ENCODE peak calls at places on chromosomes 4 and X, in seven cellular contexts. One of them, this sample, is unnamed.

GRCh38 chr4:122672091-122672490 is 51.2 kb upstream of the IL21 start:
- DNase-seq in left cardiac atrium: no peak
- DNase-seq in stimulated activated CD8-positive, alpha-beta memory T cell treated with anti-CD3 and anti-CD28 coated beads, Interleukin-2, amount 100 ng/mL, for 48 hours: no peak
- DNase-seq in GM23248: no peak
- DNase-seq in ACHN: no peak
- DNase-seq in left ventricle myocardium inferior: no peak
- DNase-seq in Calu3: no peak
- DNase-seq in this sample: no peak

GRCh38 chr4:147328756-147329446 is 152.0 kb upstream of the EDNRA start:
- DNase-seq in stimulated activated CD8-positive, alpha-beta memory T cell treated with anti-CD3 and anti-CD28 coated beads, Interleukin-2, amount 100 ng/mL, for 48 hours: no peak
- DNase-seq in ACHN: no peak
- DNase-seq in left cardiac atrium: no peak
- DNase-seq in GM23248: no peak
- DNase-seq in left ventricle myocardium inferior: no peak
- DNase-seq in Calu3: no peak
- DNase-seq in this sample: no peak

GRCh38 chr4:94256833-94257232 is 49.2 kb downstream of the SMARCAD1 start:
- DNase-seq in left ventricle myocardium inferior: no peak
- DNase-seq in GM23248: peak
- DNase-seq in Calu3: no peak
- DNase-seq in left cardiac atrium: no peak
- DNase-seq in ACHN: peak
- DNase-seq in stimulated activated CD8-positive, alpha-beta memory T cell treated with anti-CD3 and anti-CD28 coated beads, Interleukin-2, amount 100 ng/mL, for 48 hours: no peak
- DNase-seq in this sample: peak

GRCh38 chr4:108172231-108172779 is 3.6 kb upstream of the LEF1 start:
- DNase-seq in ACHN: peak
- DNase-seq in stimulated activated CD8-positive, alpha-beta memory T cell treated with anti-CD3 and anti-CD28 coated beads, Interleukin-2, amount 100 ng/mL, for 48 hours: peak
- DNase-seq in GM23248: peak
- DNase-seq in Calu3: no peak
- DNase-seq in left cardiac atrium: peak
- DNase-seq in left ventricle myocardium inferior: no peak
- DNase-seq in this sample: no peak

GRCh38 chr4:73908965-73909364 is 39.8 kb downstream of the CXCL1 start:
- DNase-seq in Calu3: no peak
- DNase-seq in left cardiac atrium: no peak
- DNase-seq in stimulated activated CD8-positive, alpha-beta memory T cell treated with anti-CD3 and anti-CD28 coated beads, Interleukin-2, amount 100 ng/mL, for 48 hours: no peak
- DNase-seq in ACHN: no peak
- DNase-seq in left ventricle myocardium inferior: no peak
- DNase-seq in GM23248: no peak
- DNase-seq in this sample: no peak

GRCh38 chr4:89266128-89266527 is 41.5 kb downstream of the GPRIN3 start:
- DNase-seq in GM23248: no peak
- DNase-seq in left cardiac atrium: no peak
- DNase-seq in stimulated activated CD8-positive, alpha-beta memory T cell treated with anti-CD3 and anti-CD28 coated beads, Interleukin-2, amount 100 ng/mL, for 48 hours: no peak
- DNase-seq in left ventricle myocardium inferior: peak
- DNase-seq in ACHN: no peak
- DNase-seq in Calu3: no peak
- DNase-seq in this sample: no peak

GRCh38 chrX:74251006-74251930 is 52.7 kb upstream of the ZCCHC13 start:
- DNase-seq in left cardiac atrium: no peak
- DNase-seq in Calu3: peak
- DNase-seq in left ventricle myocardium inferior: no peak
- DNase-seq in stimulated activated CD8-positive, alpha-beta memory T cell treated with anti-CD3 and anti-CD28 coated beads, Interleukin-2, amount 100 ng/mL, for 48 hours: no peak
- DNase-seq in ACHN: no peak
- DNase-seq in GM23248: peak
- DNase-seq in this sample: no peak

GRCh38 chrX:129813662-129814061 is 30.0 kb downstream of the ZDHHC9 start:
- DNase-seq in stimulated activated CD8-positive, alpha-beta memory T cell treated with anti-CD3 and anti-CD28 coated beads, Interleukin-2, amount 100 ng/mL, for 48 hours: no peak
- DNase-seq in left ventricle myocardium inferior: no peak
- DNase-seq in Calu3: no peak
- DNase-seq in ACHN: no peak
- DNase-seq in GM23248: no peak
- DNase-seq in left cardiac atrium: no peak
- DNase-seq in this sample: no peak

GRCh38 chrX:119685225-119686066 is 7.5 kb downstream of the SEPTIN6 start:
- DNase-seq in ACHN: no peak
- DNase-seq in stimulated activated CD8-positive, alpha-beta memory T cell treated with anti-CD3 and anti-CD28 coated beads, Interleukin-2, amount 100 ng/mL, for 48 hours: no peak
- DNase-seq in GM23248: peak
- DNase-seq in left ventricle myocardium inferior: no peak
- DNase-seq in Calu3: no peak
- DNase-seq in left cardiac atrium: peak
- DNase-seq in this sample: no peak

GRCh38 chr4:2083116-2083825 is 24.1 kb downstream of the NAT8L start:
- DNase-seq in GM23248: no peak
- DNase-seq in Calu3: no peak
- DNase-seq in left ventricle myocardium inferior: no peak
- DNase-seq in stimulated activated CD8-positive, alpha-beta memory T cell treated with anti-CD3 and anti-CD28 coated beads, Interleukin-2, amount 100 ng/mL, for 48 hours: no peak
- DNase-seq in ACHN: no peak
- DNase-seq in left cardiac atrium: no peak
- DNase-seq in this sample: no peak

GRCh38 chr4:156799121-156799589 is 172.4 kb downstream of the PDGFC start:
- DNase-seq in ACHN: no peak
- DNase-seq in GM23248: peak
- DNase-seq in Calu3: no peak
- DNase-seq in left ventricle myocardium inferior: no peak
- DNase-seq in stimulated activated CD8-positive, alpha-beta memory T cell treated with anti-CD3 and anti-CD28 coated beads, Interleukin-2, amount 100 ng/mL, for 48 hours: no peak
- DNase-seq in left cardiac atrium: no peak
- DNase-seq in this sample: no peak

GRCh38 chr4:112516401-112517066 is 554 bp upstream of the NEUROG2 start:
- DNase-seq in Calu3: no peak
- DNase-seq in GM23248: no peak
- DNase-seq in stimulated activated CD8-positive, alpha-beta memory T cell treated with anti-CD3 and anti-CD28 coated beads, Interleukin-2, amount 100 ng/mL, for 48 hours: no peak
- DNase-seq in ACHN: no peak
- DNase-seq in left cardiac atrium: no peak
- DNase-seq in left ventricle myocardium inferior: no peak
- DNase-seq in this sample: no peak

GRCh38 chr4:48114396-48114795 is 19.7 kb downstream of the TXK start:
- DNase-seq in left cardiac atrium: no peak
- DNase-seq in Calu3: no peak
- DNase-seq in ACHN: no peak
- DNase-seq in GM23248: no peak
- DNase-seq in left ventricle myocardium inferior: no peak
- DNase-seq in stimulated activated CD8-positive, alpha-beta memory T cell treated with anti-CD3 and anti-CD28 coated beads, Interleukin-2, amount 100 ng/mL, for 48 hours: no peak
- DNase-seq in this sample: no peak

GRCh38 chrX:100829730-100830129 is 9.5 kb downstream of the CSTF2 start:
- DNase-seq in ACHN: peak
- DNase-seq in left ventricle myocardium inferior: no peak
- DNase-seq in left cardiac atrium: no peak
- DNase-seq in stimulated activated CD8-positive, alpha-beta memory T cell treated with anti-CD3 and anti-CD28 coated beads, Interleukin-2, amount 100 ng/mL, for 48 hours: no peak
- DNase-seq in GM23248: peak
- DNase-seq in Calu3: no peak
- DNase-seq in this sample: no peak

GRCh38 chrX:150366951-150367545 is 3.9 kb downstream of the MAMLD1 start:
- DNase-seq in GM23248: peak
- DNase-seq in Calu3: no peak
- DNase-seq in left cardiac atrium: no peak
- DNase-seq in stimulated activated CD8-positive, alpha-beta memory T cell treated with anti-CD3 and anti-CD28 coated beads, Interleukin-2, amount 100 ng/mL, for 48 hours: no peak
- DNase-seq in ACHN: peak
- DNase-seq in left ventricle myocardium inferior: no peak
- DNase-seq in this sample: peak

GRCh38 chr4:22593933-22594332 is 78.1 kb upstream of the ADGRA3 start:
- DNase-seq in left cardiac atrium: peak
- DNase-seq in left ventricle myocardium inferior: no peak
- DNase-seq in stimulated activated CD8-positive, alpha-beta memory T cell treated with anti-CD3 and anti-CD28 coated beads, Interleukin-2, amount 100 ng/mL, for 48 hours: no peak
- DNase-seq in Calu3: no peak
- DNase-seq in GM23248: no peak
- DNase-seq in ACHN: no peak
- DNase-seq in this sample: no peak

GRCh38 chr4:143417679-143418403 is 81.2 kb downstream of the GAB1 start:
- DNase-seq in stimulated activated CD8-positive, alpha-beta memory T cell treated with anti-CD3 and anti-CD28 coated beads, Interleukin-2, amount 100 ng/mL, for 48 hours: no peak
- DNase-seq in left ventricle myocardium inferior: no peak
- DNase-seq in ACHN: no peak
- DNase-seq in GM23248: no peak
- DNase-seq in Calu3: no peak
- DNase-seq in left cardiac atrium: no peak
- DNase-seq in this sample: no peak

GRCh38 chr4:183175631-183176232 is 76.7 kb downstream of the WWC2 start:
- DNase-seq in left cardiac atrium: no peak
- DNase-seq in left ventricle myocardium inferior: no peak
- DNase-seq in ACHN: peak
- DNase-seq in Calu3: no peak
- DNase-seq in GM23248: peak
- DNase-seq in stimulated activated CD8-positive, alpha-beta memory T cell treated with anti-CD3 and anti-CD28 coated beads, Interleukin-2, amount 100 ng/mL, for 48 hours: no peak
- DNase-seq in this sample: peak

GRCh38 chrX:48474127-48474526 is 1.9 kb upstream of the FTSJ1 start:
- DNase-seq in left cardiac atrium: no peak
- DNase-seq in ACHN: peak
- DNase-seq in Calu3: peak
- DNase-seq in left ventricle myocardium inferior: no peak
- DNase-seq in stimulated activated CD8-positive, alpha-beta memory T cell treated with anti-CD3 and anti-CD28 coated beads, Interleukin-2, amount 100 ng/mL, for 48 hours: no peak
- DNase-seq in GM23248: peak
- DNase-seq in this sample: no peak

GRCh38 chr4:88457307-88458090 is 580 bp downstream of the HERC5 start:
- DNase-seq in GM23248: peak
- DNase-seq in left cardiac atrium: peak
- DNase-seq in left ventricle myocardium inferior: peak
- DNase-seq in Calu3: peak
- DNase-seq in ACHN: peak
- DNase-seq in stimulated activated CD8-positive, alpha-beta memory T cell treated with anti-CD3 and anti-CD28 coated beads, Interleukin-2, amount 100 ng/mL, for 48 hours: peak
- DNase-seq in this sample: no peak

GRCh38 chrX:19793471-19793870 is 93.9 kb downstream of the SH3KBP1 start:
- DNase-seq in left ventricle myocardium inferior: no peak
- DNase-seq in stimulated activated CD8-positive, alpha-beta memory T cell treated with anti-CD3 and anti-CD28 coated beads, Interleukin-2, amount 100 ng/mL, for 48 hours: no peak
- DNase-seq in ACHN: no peak
- DNase-seq in GM23248: peak
- DNase-seq in Calu3: no peak
- DNase-seq in left cardiac atrium: no peak
- DNase-seq in this sample: no peak

GRCh38 chr4:4182835-4183568 is 43.7 kb downstream of the OTOP1 start:
- DNase-seq in stimulated activated CD8-positive, alpha-beta memory T cell treated with anti-CD3 and anti-CD28 coated beads, Interleukin-2, amount 100 ng/mL, for 48 hours: peak
- DNase-seq in left ventricle myocardium inferior: no peak
- DNase-seq in ACHN: peak
- DNase-seq in Calu3: peak
- DNase-seq in left cardiac atrium: no peak
- DNase-seq in GM23248: peak
- DNase-seq in this sample: peak

GRCh38 chr4:73922766-73923630 is 53.8 kb downstream of the CXCL1 start:
- DNase-seq in ACHN: peak
- DNase-seq in GM23248: peak
- DNase-seq in Calu3: peak
- DNase-seq in left cardiac atrium: no peak
- DNase-seq in left ventricle myocardium inferior: no peak
- DNase-seq in stimulated activated CD8-positive, alpha-beta memory T cell treated with anti-CD3 and anti-CD28 coated beads, Interleukin-2, amount 100 ng/mL, for 48 hours: no peak
- DNase-seq in this sample: no peak

GRCh38 chr4:2263701-2264321 is 1.9 kb upstream of the MXD4 start:
- DNase-seq in ACHN: no peak
- DNase-seq in left ventricle myocardium inferior: peak
- DNase-seq in GM23248: no peak
- DNase-seq in left cardiac atrium: peak
- DNase-seq in Calu3: no peak
- DNase-seq in stimulated activated CD8-positive, alpha-beta memory T cell treated with anti-CD3 and anti-CD28 coated beads, Interleukin-2, amount 100 ng/mL, for 48 hours: no peak
- DNase-seq in this sample: no peak

GRCh38 chr4:36316544-36317082 is 35.2 kb downstream of the DTHD1 start:
- DNase-seq in left ventricle myocardium inferior: no peak
- DNase-seq in stimulated activated CD8-positive, alpha-beta memory T cell treated with anti-CD3 and anti-CD28 coated beads, Interleukin-2, amount 100 ng/mL, for 48 hours: no peak
- DNase-seq in GM23248: no peak
- DNase-seq in Calu3: no peak
- DNase-seq in ACHN: peak
- DNase-seq in left cardiac atrium: no peak
- DNase-seq in this sample: no peak

GRCh38 chr4:40563401-40563800 is 66.3 kb downstream of the RBM47 start:
- DNase-seq in stimulated activated CD8-positive, alpha-beta memory T cell treated with anti-CD3 and anti-CD28 coated beads, Interleukin-2, amount 100 ng/mL, for 48 hours: no peak
- DNase-seq in ACHN: no peak
- DNase-seq in Calu3: peak
- DNase-seq in GM23248: no peak
- DNase-seq in left ventricle myocardium inferior: no peak
- DNase-seq in left cardiac atrium: no peak
- DNase-seq in this sample: no peak

GRCh38 chr4:168713193-168713592 is 216.3 kb downstream of the PALLD start:
- DNase-seq in stimulated activated CD8-positive, alpha-beta memory T cell treated with anti-CD3 and anti-CD28 coated beads, Interleukin-2, amount 100 ng/mL, for 48 hours: no peak
- DNase-seq in GM23248: no peak
- DNase-seq in left ventricle myocardium inferior: no peak
- DNase-seq in Calu3: no peak
- DNase-seq in ACHN: no peak
- DNase-seq in left cardiac atrium: no peak
- DNase-seq in this sample: no peak

GRCh38 chrX:145865082-145865481 is 47.5 kb downstream of the SLITRK2 start:
- DNase-seq in ACHN: no peak
- DNase-seq in Calu3: no peak
- DNase-seq in stimulated activated CD8-positive, alpha-beta memory T cell treated with anti-CD3 and anti-CD28 coated beads, Interleukin-2, amount 100 ng/mL, for 48 hours: no peak
- DNase-seq in GM23248: no peak
- DNase-seq in left cardiac atrium: no peak
- DNase-seq in left ventricle myocardium inferior: no peak
- DNase-seq in this sample: no peak

GRCh38 chr4:169795585-169795984 is 37.8 kb upstream of the HPF1 start:
- DNase-seq in Calu3: no peak
- DNase-seq in GM23248: peak
- DNase-seq in left ventricle myocardium inferior: no peak
- DNase-seq in left cardiac atrium: no peak
- DNase-seq in ACHN: peak
- DNase-seq in stimulated activated CD8-positive, alpha-beta memory T cell treated with anti-CD3 and anti-CD28 coated beads, Interleukin-2, amount 100 ng/mL, for 48 hours: no peak
- DNase-seq in this sample: no peak

GRCh38 chrX:70087857-70088256 is 25.6 kb downstream of the OTUD6A start:
- DNase-seq in Calu3: peak
- DNase-seq in GM23248: peak
- DNase-seq in ACHN: no peak
- DNase-seq in stimulated activated CD8-positive, alpha-beta memory T cell treated with anti-CD3 and anti-CD28 coated beads, Interleukin-2, amount 100 ng/mL, for 48 hours: no peak
- DNase-seq in left ventricle myocardium inferior: no peak
- DNase-seq in left cardiac atrium: no peak
- DNase-seq in this sample: no peak

GRCh38 chr4:5469151-5469775 is 239.1 kb downstream of the EVC2 start:
- DNase-seq in ACHN: no peak
- DNase-seq in GM23248: no peak
- DNase-seq in left cardiac atrium: no peak
- DNase-seq in left ventricle myocardium inferior: no peak
- DNase-seq in Calu3: no peak
- DNase-seq in stimulated activated CD8-positive, alpha-beta memory T cell treated with anti-CD3 and anti-CD28 coated beads, Interleukin-2, amount 100 ng/mL, for 48 hours: no peak
- DNase-seq in this sample: no peak

GRCh38 chr4:5810770-5811430 is 82.0 kb downstream of the CRMP1 start:
- DNase-seq in Calu3: no peak
- DNase-seq in stimulated activated CD8-positive, alpha-beta memory T cell treated with anti-CD3 and anti-CD28 coated beads, Interleukin-2, amount 100 ng/mL, for 48 hours: no peak
- DNase-seq in ACHN: no peak
- DNase-seq in left ventricle myocardium inferior: no peak
- DNase-seq in GM23248: no peak
- DNase-seq in left cardiac atrium: no peak
- DNase-seq in this sample: no peak

GRCh38 chrX:112832481-112833095 is 8.0 kb downstream of the AMOT start:
- DNase-seq in ACHN: peak
- DNase-seq in left cardiac atrium: no peak
- DNase-seq in stimulated activated CD8-positive, alpha-beta memory T cell treated with anti-CD3 and anti-CD28 coated beads, Interleukin-2, amount 100 ng/mL, for 48 hours: no peak
- DNase-seq in GM23248: peak
- DNase-seq in Calu3: peak
- DNase-seq in left ventricle myocardium inferior: no peak
- DNase-seq in this sample: no peak

GRCh38 chrX:68945081-68945602 is 116.3 kb downstream of the EFNB1 start:
- DNase-seq in stimulated activated CD8-positive, alpha-beta memory T cell treated with anti-CD3 and anti-CD28 coated beads, Interleukin-2, amount 100 ng/mL, for 48 hours: no peak
- DNase-seq in ACHN: no peak
- DNase-seq in left ventricle myocardium inferior: no peak
- DNase-seq in Calu3: no peak
- DNase-seq in left cardiac atrium: no peak
- DNase-seq in GM23248: no peak
- DNase-seq in this sample: no peak

GRCh38 chrX:119638725-119639471 is 32.7 kb upstream of the NKRF start:
- DNase-seq in ACHN: peak
- DNase-seq in left cardiac atrium: no peak
- DNase-seq in Calu3: no peak
- DNase-seq in stimulated activated CD8-positive, alpha-beta memory T cell treated with anti-CD3 and anti-CD28 coated beads, Interleukin-2, amount 100 ng/mL, for 48 hours: no peak
- DNase-seq in left ventricle myocardium inferior: no peak
- DNase-seq in GM23248: no peak
- DNase-seq in this sample: no peak

GRCh38 chr4:105840426-105841174 is 54.7 kb upstream of the NPNT start:
- DNase-seq in Calu3: no peak
- DNase-seq in ACHN: no peak
- DNase-seq in left cardiac atrium: no peak
- DNase-seq in stimulated activated CD8-positive, alpha-beta memory T cell treated with anti-CD3 and anti-CD28 coated beads, Interleukin-2, amount 100 ng/mL, for 48 hours: no peak
- DNase-seq in GM23248: no peak
- DNase-seq in left ventricle myocardium inferior: no peak
- DNase-seq in this sample: no peak

GRCh38 chr4:137124278-137124932 is 407.9 kb downstream of the PCDH18 start:
- DNase-seq in left ventricle myocardium inferior: no peak
- DNase-seq in Calu3: no peak
- DNase-seq in stimulated activated CD8-positive, alpha-beta memory T cell treated with anti-CD3 and anti-CD28 coated beads, Interleukin-2, amount 100 ng/mL, for 48 hours: no peak
- DNase-seq in left cardiac atrium: no peak
- DNase-seq in GM23248: peak
- DNase-seq in ACHN: peak
- DNase-seq in this sample: peak

This sample was measured in SW 1271.